ENCODE peak calls at places on chromosomes 5 and 9, in ten cellular contexts. T, L, O, F, I, Q, K, V, M and N are unnamed samples.
A peak's percentile ranks its signal among the peaks of the same experiment; 100 is the strongest.

GRCh38 chr5:144150996-144151395 is 19.5 kb downstream of the YIPF5 start:
- DNase-seq in L (no peak), M (no peak), O (peak; percentile 33), V (no peak), I (no peak), F (no peak), T (no peak), K (no peak), Q (no peak), N (no peak)

GRCh38 chr5:16120579-16120978 is 59.0 kb downstream of the MARCHF11 start:
- DNase-seq in F (no peak), Q (no peak), V (no peak), I (no peak), L (no peak), M (no peak), O (no peak), T (no peak), K (no peak), N (no peak)

GRCh38 chr9:36893911-36894310 is 140.2 kb downstream of the PAX5 start:
- DNase-seq in K (no peak), T (no peak), O (no peak), Q (no peak), F (no peak), V (no peak), M (no peak), I (no peak), L (no peak), N (no peak)

GRCh38 chr5:10866913-10867312 is 105.9 kb upstream of the DAP start:
- DNase-seq in O (no peak), K (no peak), V (no peak), I (no peak), Q (no peak), L (no peak), F (no peak), T (no peak), M (no peak), N (no peak)

GRCh38 chr5:140216468-140217074 is 41.6 kb downstream of the CYSTM1 start:
- DNase-seq in T (no peak), I (no peak), F (no peak), K (no peak), V (no peak), M (no peak), Q (no peak), L (no peak), O (no peak), N (no peak)

GRCh38 chr9:89874351-89875321 is 269.8 kb downstream of the GADD45G start:
- DNase-seq in Q (no peak), L (no peak), T (no peak), M (no peak), V (peak; percentile 73), F (no peak), K (no peak), O (no peak), I (no peak), N (no peak)

GRCh38 chr5:178469975-178470692 is 120.1 kb downstream of the COL23A1 start:
- DNase-seq in Q (no peak), I (no peak), O (no peak), K (no peak), M (no peak), T (no peak), L (no peak), F (no peak), V (no peak), N (no peak)

GRCh38 chr9:127534250-127534649 is 77.8 kb upstream of the STXBP1 start:
- DNase-seq in L (no peak), O (no peak), T (no peak), I (no peak), Q (no peak), M (no peak), F (no peak), K (no peak), V (no peak), N (no peak)

GRCh38 chr9:91395106-91395552 is 28.5 kb downstream of the NFIL3 start:
- DNase-seq in Q (peak; percentile 39), K (no peak), F (peak; percentile 93), I (no peak), O (peak; percentile 87), V (no peak), L (no peak), M (peak; percentile 49), T (no peak), N (no peak)